ENCODE peak calls at places on chromosome 5, in ten cellular contexts. V, Y, F, M, G, I, A, S, C and H are unnamed samples.

GRCh38 chr5:123881791-123882244 is 369.8 kb downstream of the CSNK1G3 start:
- DNase-seq in C (no peak), Y (peak; percentile 13), S (peak; percentile 34), A (no peak), F (no peak), M (peak; percentile 80), G (no peak), I (no peak), V (no peak), H (no peak)

GRCh38 chr5:138610468-138611294 is 35.5 kb upstream of the HSPA9 start:
- DNase-seq in I (no peak), Y (peak; percentile 64), G (peak; percentile 50), C (peak; percentile 73), V (peak; percentile 52), M (no peak), A (no peak), F (no peak), S (no peak), H (no peak)

GRCh38 chr5:347712-348284 is 26.3 kb downstream of the AHRR start:
- DNase-seq in M (no peak), I (no peak), V (no peak), Y (no peak), S (no peak), A (no peak), G (no peak), C (no peak), F (no peak), H (peak; percentile 87)

GRCh38 chr5:127940854-127941253 is 142.7 kb upstream of the SLC12A2 start:
- DNase-seq in V (no peak), Y (no peak), M (no peak), A (no peak), S (no peak), I (no peak), G (no peak), C (no peak), F (no peak), H (peak; percentile 0)

GRCh38 chr5:53091304-53091703 is 18.3 kb downstream of the MOCS2 start:
- DNase-seq in S (peak; percentile 72), I (peak; percentile 36), C (no peak), A (no peak), M (peak; percentile 72), Y (no peak), G (no peak), V (no peak), F (no peak), H (no peak)

GRCh38 chr5:122202952-122203351 is 73.6 kb downstream of the ZNF474 start:
- DNase-seq in S (peak; percentile 36), A (no peak), G (no peak), I (no peak), Y (peak; percentile 10), C (no peak), V (no peak), F (no peak), M (no peak), H (no peak)

GRCh38 chr5:94031631-94032030 is 290.2 kb upstream of the POU5F2 start:
- DNase-seq in V (no peak), S (peak; percentile 7), C (no peak), F (peak; percentile 5), A (no peak), Y (no peak), M (peak; percentile 87), I (no peak), G (no peak), H (no peak)

GRCh38 chr5:158739941-158740340 is 359.8 kb downstream of the EBF1 start:
- DNase-seq in V (no peak), A (no peak), C (no peak), S (no peak), G (peak; percentile 27), Y (no peak), M (peak; percentile 28), I (no peak), F (no peak), H (no peak)

GRCh38 chr5:93512799-93513198 is 68.2 kb downstream of the NR2F1-AS1 start:
- DNase-seq in C (no peak), F (no peak), Y (no peak), I (peak; percentile 38), A (no peak), S (peak; percentile 95), V (no peak), G (no peak), M (peak; percentile 83), H (no peak)

GRCh38 chr5:75185763-75186162 is 50.9 kb downstream of the ANKRD31 start:
- DNase-seq in Y (no peak), G (no peak), A (no peak), F (no peak), S (no peak), M (no peak), V (no peak), C (no peak), I (no peak), H (no peak)

GRCh38 chr5:145946112-145946861 is 9.9 kb downstream of the SH3RF2 start:
- DNase-seq in C (no peak), V (no peak), A (no peak), F (no peak), Y (peak; percentile 14), M (peak; percentile 74), G (no peak), I (peak; percentile 26), S (peak; percentile 84), H (no peak)

GRCh38 chr5:172778223-172778814 is 7.3 kb upstream of the DUSP1 start:
- DNase-seq in C (no peak), F (peak; percentile 59), V (no peak), Y (no peak), A (no peak), M (peak; percentile 93), I (no peak), G (no peak), S (peak; percentile 89), H (no peak)

DNA sequence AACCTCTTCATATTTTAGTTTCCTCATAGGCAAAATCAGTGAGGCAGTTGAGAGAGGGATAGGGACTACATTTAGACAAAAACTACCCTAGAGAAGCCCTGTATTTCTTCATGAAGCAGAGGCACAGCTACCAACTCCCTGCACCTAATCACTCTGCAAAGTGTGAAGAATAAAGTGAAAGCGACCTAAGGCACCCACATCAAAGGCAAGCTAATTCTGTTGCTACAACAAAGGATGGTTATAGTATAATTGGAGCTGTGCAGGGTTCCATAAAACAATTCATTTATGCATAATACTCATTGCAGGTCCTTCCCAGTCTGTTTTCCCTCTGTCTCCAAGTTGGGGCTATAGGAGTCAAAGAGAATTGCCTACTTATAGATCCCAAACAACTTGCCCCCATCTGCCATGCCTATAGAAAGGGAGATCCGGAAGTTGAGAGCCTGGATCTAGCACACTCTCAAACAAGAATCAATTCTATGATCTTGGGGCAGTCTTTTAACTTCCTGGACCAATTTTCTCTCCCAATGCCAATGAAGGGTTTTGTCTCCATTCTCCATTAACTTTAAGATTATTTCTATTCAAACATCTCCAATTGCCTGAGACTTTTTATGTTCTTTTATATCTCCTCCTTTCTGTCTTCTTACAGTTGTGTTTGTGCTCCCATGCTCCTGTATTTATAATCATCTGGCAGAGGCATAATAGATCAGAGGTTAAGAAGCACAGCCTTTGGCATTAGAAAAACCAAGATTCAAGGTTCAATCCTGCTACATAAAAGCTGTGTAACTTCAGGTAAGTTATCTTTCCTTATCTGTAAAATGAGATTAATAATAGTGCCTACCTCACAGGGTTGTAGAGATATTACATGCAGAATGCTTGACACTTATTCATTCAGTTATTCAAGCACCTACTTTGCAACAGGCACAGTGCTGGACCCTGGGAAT is 56.0 kb upstream of the PTGER4 start:
- DNase-seq in G (no peak), F (no peak), S (no peak), V (no peak), A (peak; percentile 54), I (no peak), M (no peak), Y (no peak), C (no peak), H (no peak)
- H3K4me3 ChIP-seq in G (no peak overlapping the region), F (no peak overlapping the region), S (no peak overlapping the region), V (no peak overlapping the region), A (no peak overlapping the region), I (no peak overlapping the region), M (no peak overlapping the region), Y (no peak overlapping the region), C (no peak overlapping the region), H (no peak overlapping the region)

DNA sequence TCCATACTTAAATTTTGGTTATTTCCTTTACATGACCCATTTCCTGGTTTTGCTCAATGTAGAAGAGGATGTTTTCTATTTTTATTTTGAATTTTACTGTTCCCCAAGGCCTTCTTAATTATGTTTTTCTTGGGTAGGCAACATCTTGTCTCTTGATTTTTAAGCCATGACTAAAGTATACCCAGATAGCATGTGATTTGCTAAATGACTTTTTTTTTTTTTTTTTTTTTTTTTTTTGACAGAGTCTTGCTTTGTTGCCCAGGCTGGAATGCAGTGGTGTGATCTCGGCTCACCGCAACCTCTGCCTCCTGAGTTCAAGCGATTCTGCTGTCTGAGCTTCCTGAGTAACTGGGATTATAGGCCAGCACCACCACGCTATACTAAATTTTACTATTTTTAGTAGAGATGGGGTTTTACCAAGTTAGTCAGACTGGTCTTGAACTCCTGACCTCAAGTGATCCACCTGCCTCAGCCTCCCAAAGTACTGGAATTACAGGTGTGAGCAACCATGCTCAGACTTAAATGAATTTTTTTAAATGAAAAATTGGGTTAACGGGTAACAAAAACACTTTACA is 198.6 kb upstream of the DAB2 start:
- DNase-seq in C (no peak), F (no peak), G (no peak), S (no peak), V (no peak), I (no peak), A (no peak), M (no peak), Y (no peak), H (no peak)
- H3K4me3 ChIP-seq in C (no peak overlapping the region), F (no peak overlapping the region), G (no peak overlapping the region), S (no peak overlapping the region), V (no peak overlapping the region), I (no peak overlapping the region), A (no peak overlapping the region), M (no peak overlapping the region), Y (no peak overlapping the region), H (no peak overlapping the region)

DNA sequence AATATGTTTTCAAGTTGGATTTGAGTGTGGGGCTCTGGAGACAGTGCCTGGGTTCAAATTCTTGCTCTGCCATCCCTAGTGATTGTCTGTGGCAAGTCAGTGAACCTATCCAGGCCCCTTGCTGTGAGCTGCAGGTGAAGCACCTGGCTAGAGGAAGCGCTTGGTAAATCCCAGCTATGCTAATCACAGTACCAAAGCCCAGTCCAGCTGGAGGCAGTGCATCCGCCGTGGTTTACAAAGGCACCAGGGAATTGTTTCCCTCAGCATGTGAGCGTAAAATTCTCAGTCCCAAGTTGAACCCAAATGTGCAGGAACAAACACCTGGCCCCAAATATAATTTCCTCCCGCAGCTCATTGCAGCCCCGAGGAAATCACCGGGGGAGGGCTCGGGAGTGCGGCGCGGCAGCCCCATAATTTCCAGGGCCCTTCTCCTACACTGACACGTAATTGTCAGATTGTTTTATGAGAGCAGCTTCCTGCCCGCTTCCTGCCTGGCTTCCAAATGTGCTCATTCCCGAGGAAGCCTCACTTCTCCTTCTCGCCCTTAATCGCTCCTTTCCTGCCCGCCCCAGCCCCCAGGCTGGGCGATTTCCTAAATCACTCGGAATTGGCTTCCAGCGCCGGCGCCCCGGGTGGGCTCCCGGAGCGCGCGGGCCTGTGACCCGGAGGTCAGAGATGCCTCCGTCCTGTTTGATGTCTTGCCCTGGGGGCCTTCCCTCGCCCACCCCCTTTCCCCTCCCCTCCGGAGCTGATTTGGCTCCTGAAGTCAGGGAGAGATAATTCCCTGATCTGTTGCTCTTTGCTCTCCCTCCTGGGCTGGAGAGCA is 134.4 kb downstream of the FGF1 start:
- DNase-seq in M (peak; percentile 64), Y (peak; percentile 66), F (no peak), C (no peak), I (no peak), G (peak; percentile 74), V (no peak), S (peak; percentile 22), A (no peak), H (no peak)
- H3K4me3 ChIP-seq in M (peak overlapping the region; percentile 34), Y (peak overlapping the region; percentile 30), F (peak overlapping the region; percentile 7), C (peak overlapping the region; percentile 35), I (peak overlapping the region; percentile 39), G (peak overlapping the region; percentile 47), V (no peak overlapping the region), S (no peak overlapping the region), A (no peak overlapping the region), H (peak overlapping the region; percentile 30)

GRCh38 chr5:59597690-59598546 is 295.6 kb downstream of the PDE4D start:
- DNase-seq in M (peak; percentile 11), G (no peak), Y (no peak), F (no peak), A (no peak), S (no peak), C (no peak), V (no peak), I (no peak), H (no peak)
- H3K4me3 ChIP-seq in M (peak overlapping the region; percentile 40), G (no peak overlapping the region), Y (peak overlapping the region; percentile 14), F (peak overlapping the region; percentile 25), A (no peak overlapping the region), S (no peak overlapping the region), C (peak overlapping the region; percentile 50), V (peak overlapping the region; percentile 13), I (no peak overlapping the region), H (peak overlapping the region; percentile 34)